ENCODE peak calls at places on chromosomes 11 and 22, in seven cellular contexts. Q is NCI-H2081, U is fibroblast of pulmonary artery, E is psoas muscle, L is AG09309, X is thoracic aorta, M is mucosa of descending colon. W is an unnamed sample.

GRCh38 chr11:65224939-65225283 is 36.9 kb upstream of the POLA2 start:
- DNase-seq in Q (no peak), U (peak), E (peak), L (peak), X (no peak), M (no peak), W (peak)

GRCh38 chr11:126452718-126453117 is 97.2 kb downstream of the ST3GAL4 start:
- DNase-seq in Q (no peak), U (no peak), E (no peak), L (no peak), X (no peak), M (no peak), W (no peak)

GRCh38 chr22:21952586-21953571 is at the start of gene PPM1F:
- DNase-seq in Q (peak), U (peak), E (peak), L (no peak), X (no peak), M (peak), W (peak)

GRCh38 chr11:33692013-33692504 is 8.6 kb downstream of the C11orf91 start:
- DNase-seq in Q (peak), U (peak), E (peak), L (peak), X (no peak), M (no peak), W (peak)

GRCh38 chr11:6646631-6647281 is 8.9 kb downstream of the DCHS1 start:
- DNase-seq in Q (no peak), U (peak), E (no peak), L (no peak), X (no peak), M (peak), W (peak)

GRCh38 chr11:66523611-66524010 is 13.2 kb downstream of the BBS1 start:
- DNase-seq in Q (no peak), U (no peak), E (no peak), L (no peak), X (no peak), M (no peak), W (no peak)

GRCh38 chr11:1483445-1483961 is 3.1 kb downstream of the MOB2 start:
- DNase-seq in Q (no peak), U (no peak), E (peak), L (no peak), X (no peak), M (peak), W (peak)

GRCh38 chr22:37276771-37277170 is 5.5 kb upstream of the CYTH4 start:
- DNase-seq in Q (no peak), U (peak), E (no peak), L (no peak), X (no peak), M (no peak), W (no peak)

GRCh38 chr11:118200901-118201680 is 23.7 kb downstream of the JAML start:
- DNase-seq in Q (no peak), U (no peak), E (no peak), L (no peak), X (no peak), M (no peak), W (no peak)

GRCh38 chr22:19355413-19356157 is 64.1 kb upstream of the CLTCL1 start:
- DNase-seq in Q (no peak), U (no peak), E (no peak), L (no peak), X (no peak), M (no peak), W (no peak)

GRCh38 chr22:37126383-37126782 is 16.9 kb upstream of the TMPRSS6 start:
- DNase-seq in Q (no peak), U (peak), E (no peak), L (no peak), X (no peak), M (no peak), W (no peak)

GRCh38 chr11:124953753-124954624 is at the start of gene CCDC15:
- DNase-seq in Q (peak), U (peak), E (peak), L (peak), X (peak), M (peak), W (peak)

GRCh38 chr11:69576069-69576782 is 64.7 kb upstream of the CCND1 start:
- DNase-seq in Q (no peak), U (no peak), E (no peak), L (no peak), X (no peak), M (no peak), W (no peak)

GRCh38 chr11:18650859-18651557 is 16.9 kb upstream of the SPTY2D1 start:
- DNase-seq in Q (peak), U (peak), E (no peak), L (no peak), X (no peak), M (peak), W (peak)

GRCh38 chr22:38262051-38262795 is 10.6 kb downstream of the TMEM184B start:
- DNase-seq in Q (no peak), U (no peak), E (peak), L (no peak), X (no peak), M (peak), W (peak)

GRCh38 chr22:28999510-29000224 is 62.0 kb downstream of the C22orf31 start:
- DNase-seq in Q (no peak), U (no peak), E (no peak), L (no peak), X (no peak), M (no peak), W (no peak)

GRCh38 chr11:62472063-62472884 is 53.4 kb downstream of the SCGB1A1 start:
- DNase-seq in Q (no peak), U (peak), E (no peak), L (no peak), X (no peak), M (no peak), W (peak)

GRCh38 chr11:118618991-118619375 is 11.6 kb downstream of the PHLDB1 start:
- DNase-seq in Q (no peak), U (peak), E (peak), L (no peak), X (no peak), M (no peak), W (peak)

GRCh38 chr11:126968915-126969314 is 31.7 kb downstream of the KIRREL3 start:
- DNase-seq in Q (no peak), U (no peak), E (no peak), L (no peak), X (no peak), M (no peak), W (no peak)

GRCh38 chr11:73480677-73481076 is 104.5 kb downstream of the RELT start:
- DNase-seq in Q (no peak), U (peak), E (no peak), L (peak), X (no peak), M (no peak), W (no peak)

GRCh38 chr11:124832571-124832970 is 32.4 kb upstream of the MSANTD2 start:
- DNase-seq in Q (no peak), U (no peak), E (no peak), L (no peak), X (no peak), M (no peak), W (no peak)

GRCh38 chr11:65793144-65793581 is 6.3 kb downstream of the OVOL1 start:
- DNase-seq in Q (peak), U (no peak), E (no peak), L (no peak), X (no peak), M (peak), W (no peak)